ENCODE peak calls at places on chromosomes 16 and 17, in six cellular contexts. One of them, this sample, is unnamed.

GRCh38 chr16:21646091-21646490 is 6.3 kb downstream of the IGSF6 start:
- DNase-seq in H1: no peak
- DNase-seq in GM12892: no peak
- DNase-seq in HepG2: no peak
- DNase-seq in K562: no peak
- DNase-seq in GM12878: no peak
- DNase-seq in this sample: no peak

GRCh38 chr17:7404737-7405412 is 978 bp upstream of the TMEM256 start:
- DNase-seq in H1: peak; percentile 81
- DNase-seq in GM12892: peak; percentile 54
- DNase-seq in HepG2: no peak
- DNase-seq in K562: no peak
- DNase-seq in GM12878: no peak
- DNase-seq in this sample: no peak

GRCh38 chr16:87324411-87325275 is 7.5 kb upstream of the C16orf95 start:
- DNase-seq in H1: peak; percentile 83
- DNase-seq in GM12892: peak; percentile 80
- DNase-seq in HepG2: peak; percentile 46
- DNase-seq in K562: peak; percentile 48
- DNase-seq in GM12878: no peak
- DNase-seq in this sample: peak; percentile 84

GRCh38 chr16:48164907-48165715 is 9.3 kb upstream of the ABCC12 start:
- DNase-seq in H1: peak; percentile 89
- DNase-seq in GM12892: peak; percentile 62
- DNase-seq in HepG2: peak; percentile 82
- DNase-seq in K562: peak; percentile 84
- DNase-seq in GM12878: no peak
- DNase-seq in this sample: peak; percentile 64

GRCh38 chr17:56173958-56174357 is 20.7 kb downstream of the ANKFN1 start:
- DNase-seq in H1: no peak
- DNase-seq in GM12892: no peak
- DNase-seq in HepG2: no peak
- DNase-seq in K562: no peak
- DNase-seq in GM12878: no peak
- DNase-seq in this sample: no peak

GRCh38 chr16:35180970-35181369 is 1721.6 kb downstream of the TP53TG3F start:
- DNase-seq in H1: no peak
- DNase-seq in GM12892: no peak
- DNase-seq in HepG2: no peak
- DNase-seq in K562: no peak
- DNase-seq in GM12878: no peak
- DNase-seq in this sample: no peak

GRCh38 chr16:88301431-88301830 is 81.3 kb upstream of the ZNF469 start:
- DNase-seq in H1: no peak
- DNase-seq in GM12892: no peak
- DNase-seq in HepG2: no peak
- DNase-seq in K562: no peak
- DNase-seq in GM12878: no peak
- DNase-seq in this sample: no peak

GRCh38 chr17:28949185-28950016 is 1.9 kb downstream of the PHF12 start:
- DNase-seq in H1: peak; percentile 83
- DNase-seq in GM12892: no peak
- DNase-seq in HepG2: no peak
- DNase-seq in K562: peak; percentile 51
- DNase-seq in GM12878: no peak
- DNase-seq in this sample: no peak

GRCh38 chr16:56384074-56384721 is 41.1 kb downstream of the AMFR start:
- DNase-seq in H1: no peak
- DNase-seq in GM12892: no peak
- DNase-seq in HepG2: no peak
- DNase-seq in K562: no peak
- DNase-seq in GM12878: no peak
- DNase-seq in this sample: no peak

GRCh38 chr17:39674702-39675389 is 6.6 kb downstream of the PNMT start:
- DNase-seq in H1: no peak
- DNase-seq in GM12892: no peak
- DNase-seq in HepG2: peak; percentile 81
- DNase-seq in K562: peak; percentile 71
- DNase-seq in GM12878: no peak
- DNase-seq in this sample: no peak

GRCh38 chr17:72467841-72468653 is 347.2 kb downstream of the SOX9 start:
- DNase-seq in H1: no peak
- DNase-seq in GM12892: no peak
- DNase-seq in HepG2: no peak
- DNase-seq in K562: no peak
- DNase-seq in GM12878: no peak
- DNase-seq in this sample: no peak

GRCh38 chr16:51465026-51465425 is 314.0 kb upstream of the SALL1 start:
- DNase-seq in H1: no peak
- DNase-seq in GM12892: no peak
- DNase-seq in HepG2: no peak
- DNase-seq in K562: no peak
- DNase-seq in GM12878: no peak
- DNase-seq in this sample: no peak

GRCh38 chr17:79365836-79366831 is 244.7 kb downstream of the RBFOX3 start:
- DNase-seq in H1: no peak
- DNase-seq in GM12892: no peak
- DNase-seq in HepG2: no peak
- DNase-seq in K562: no peak
- DNase-seq in GM12878: no peak
- DNase-seq in this sample: no peak

GRCh38 chr17:4199818-4200402 is 56.9 kb downstream of the CYB5D2 start:
- DNase-seq in H1: no peak
- DNase-seq in GM12892: no peak
- DNase-seq in HepG2: peak; percentile 36
- DNase-seq in K562: peak; percentile 57
- DNase-seq in GM12878: no peak
- DNase-seq in this sample: no peak

GRCh38 chr16:51682905-51683304 is 531.8 kb upstream of the SALL1 start:
- DNase-seq in H1: no peak
- DNase-seq in GM12892: no peak
- DNase-seq in HepG2: no peak
- DNase-seq in K562: no peak
- DNase-seq in GM12878: no peak
- DNase-seq in this sample: no peak

GRCh38 chr16:67249178-67249759 is 490 bp downstream of the SLC9A5 start:
- DNase-seq in H1: peak; percentile 62
- DNase-seq in GM12892: no peak
- DNase-seq in HepG2: no peak
- DNase-seq in K562: peak; percentile 45
- DNase-seq in GM12878: no peak
- DNase-seq in this sample: no peak

GRCh38 chr16:87057291-87057881 is 259.8 kb downstream of the C16orf95 start:
- DNase-seq in H1: no peak
- DNase-seq in GM12892: no peak
- DNase-seq in HepG2: no peak
- DNase-seq in K562: no peak
- DNase-seq in GM12878: no peak
- DNase-seq in this sample: no peak

GRCh38 chr17:74856113-74856512 is 3.6 kb downstream of the GRIN2C start:
- DNase-seq in H1: no peak
- DNase-seq in GM12892: no peak
- DNase-seq in HepG2: no peak
- DNase-seq in K562: no peak
- DNase-seq in GM12878: no peak
- DNase-seq in this sample: no peak

GRCh38 chr16:9946022-9946720 is 236.1 kb downstream of the GRIN2A start:
- DNase-seq in H1: no peak
- DNase-seq in GM12892: no peak
- DNase-seq in HepG2: no peak
- DNase-seq in K562: no peak
- DNase-seq in GM12878: no peak
- DNase-seq in this sample: no peak

GRCh38 chr17:1034652-1035210 is 37.8 kb downstream of the TIMM22 start:
- DNase-seq in H1: no peak
- DNase-seq in GM12892: no peak
- DNase-seq in HepG2: no peak
- DNase-seq in K562: no peak
- DNase-seq in GM12878: no peak
- DNase-seq in this sample: no peak

GRCh38 chr16:1333149-1333812 is at the start of gene BAIAP3:
- DNase-seq in H1: peak; percentile 80
- DNase-seq in GM12892: peak; percentile 64
- DNase-seq in HepG2: no peak
- DNase-seq in K562: peak; percentile 74
- DNase-seq in GM12878: no peak
- DNase-seq in this sample: peak; percentile 69

DNA sequence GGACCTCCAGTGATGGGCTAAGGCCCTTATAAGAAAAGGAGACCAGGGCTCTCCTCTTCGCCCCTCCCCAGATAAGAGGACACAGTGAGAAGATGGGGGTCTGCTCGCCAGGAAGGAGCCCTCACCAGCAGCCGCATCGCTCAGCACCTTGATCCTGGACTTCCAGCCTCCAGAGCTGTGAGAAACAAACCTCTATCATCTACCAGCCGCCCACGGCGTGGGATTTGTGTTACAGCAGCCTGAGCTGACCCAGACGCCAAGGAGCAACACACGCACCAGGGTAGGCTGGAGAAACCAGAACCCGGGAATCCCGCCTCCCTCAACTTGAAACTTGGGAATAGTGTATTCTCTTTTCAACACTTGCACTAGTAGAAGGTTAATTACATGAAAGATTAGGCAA is 4.2 kb upstream of the ZG16B start:
- DNase-seq in H1: no peak
- DNase-seq in GM12892: no peak
- DNase-seq in HepG2: no peak
- DNase-seq in K562: no peak
- DNase-seq in GM12878: no peak
- DNase-seq in this sample: no peak
- TF ChIP-seq TAF1 in H1: no peak
- TF ChIP-seq TAF1 in GM12892: no peak
- TF ChIP-seq TAF1 in HepG2: no peak
- TF ChIP-seq TAF1 in K562: no peak
- TF ChIP-seq TAF1 in GM12878: no peak
- TF ChIP-seq TAF1 in this sample: no peak

DNA sequence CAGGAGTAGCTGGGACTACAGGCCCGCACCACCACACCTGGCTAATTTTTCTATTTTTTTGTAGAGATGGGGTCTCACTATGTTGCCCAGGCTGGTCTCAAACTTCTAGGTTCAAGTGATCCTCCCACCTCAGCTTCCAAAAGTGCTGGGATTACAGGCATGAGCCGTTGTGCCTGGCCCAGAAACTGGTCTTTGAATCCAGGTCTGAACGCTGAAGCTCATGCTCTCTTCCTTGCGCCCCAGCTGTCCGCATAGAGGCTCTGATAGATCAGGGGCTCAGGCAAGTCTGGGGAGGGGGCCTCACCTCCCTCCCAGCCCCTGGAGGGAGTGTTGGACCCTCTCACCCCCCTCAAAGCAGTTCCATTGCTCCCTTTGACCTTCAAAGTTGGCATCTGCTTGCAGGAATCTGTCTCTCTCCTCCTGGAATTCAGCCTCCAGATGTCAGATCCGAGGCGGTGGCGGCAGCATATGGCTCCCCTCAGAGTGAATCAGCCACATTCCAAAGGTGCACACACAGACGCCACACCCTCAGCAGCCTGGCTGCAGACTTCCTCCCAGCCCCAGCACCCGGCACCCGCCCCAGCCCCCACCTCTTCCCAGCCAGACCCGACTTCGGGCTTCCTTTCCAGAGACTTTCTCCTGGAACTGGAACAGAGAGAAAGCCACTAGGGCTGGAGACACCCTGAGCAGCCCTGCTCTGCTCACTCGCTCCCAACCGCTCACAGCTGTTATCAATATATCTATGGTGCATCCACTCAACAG is 16.9 kb upstream of the GLIS2 start:
- DNase-seq in H1: peak; percentile 66
- DNase-seq in GM12892: no peak
- DNase-seq in HepG2: no peak
- DNase-seq in K562: peak; percentile 71
- DNase-seq in GM12878: no peak
- DNase-seq in this sample: no peak
- TF ChIP-seq POLR2A in H1: no peak
- TF ChIP-seq POLR2A in GM12892: no peak
- TF ChIP-seq POLR2A in HepG2: no peak
- TF ChIP-seq POLR2A in K562: no peak
- TF ChIP-seq POLR2A in GM12878: no peak
- TF ChIP-seq POLR2A in this sample: no peak

GRCh38 chr17:59327136-59327878 is 4.1 kb upstream of the YPEL2 start:
- DNase-seq in H1: no peak
- DNase-seq in GM12892: no peak
- DNase-seq in HepG2: no peak
- DNase-seq in K562: no peak
- DNase-seq in GM12878: no peak
- DNase-seq in this sample: no peak
- TF ChIP-seq TAF1 in H1: no peak
- TF ChIP-seq TAF1 in GM12892: no peak
- TF ChIP-seq TAF1 in HepG2: no peak
- TF ChIP-seq TAF1 in K562: no peak
- TF ChIP-seq TAF1 in GM12878: no peak
- TF ChIP-seq TAF1 in this sample: no peak

GRCh38 chr17:45128989-45129388 is 3.3 kb downstream of the PLCD3 start:
- DNase-seq in H1: no peak
- DNase-seq in GM12892: no peak
- DNase-seq in HepG2: no peak
- DNase-seq in K562: no peak
- DNase-seq in GM12878: no peak
- DNase-seq in this sample: no peak

GRCh38 chr17:45129426-45129939 is 2.8 kb downstream of the PLCD3 start:
- DNase-seq in H1: no peak
- DNase-seq in GM12892: no peak
- DNase-seq in HepG2: peak; percentile 89
- DNase-seq in K562: no peak
- DNase-seq in GM12878: no peak
- DNase-seq in this sample: no peak

GRCh38 chr17:45130640-45131293 is 1.5 kb downstream of the PLCD3 start:
- DNase-seq in H1: no peak
- DNase-seq in GM12892: no peak
- DNase-seq in HepG2: no peak
- DNase-seq in K562: no peak
- DNase-seq in GM12878: no peak
- DNase-seq in this sample: no peak

GRCh38 chr17:45131294-45131615 is 1.1 kb downstream of the PLCD3 start:
- DNase-seq in H1: no peak
- DNase-seq in GM12892: no peak
- DNase-seq in HepG2: no peak
- DNase-seq in K562: no peak
- DNase-seq in GM12878: no peak
- DNase-seq in this sample: no peak

DNA sequence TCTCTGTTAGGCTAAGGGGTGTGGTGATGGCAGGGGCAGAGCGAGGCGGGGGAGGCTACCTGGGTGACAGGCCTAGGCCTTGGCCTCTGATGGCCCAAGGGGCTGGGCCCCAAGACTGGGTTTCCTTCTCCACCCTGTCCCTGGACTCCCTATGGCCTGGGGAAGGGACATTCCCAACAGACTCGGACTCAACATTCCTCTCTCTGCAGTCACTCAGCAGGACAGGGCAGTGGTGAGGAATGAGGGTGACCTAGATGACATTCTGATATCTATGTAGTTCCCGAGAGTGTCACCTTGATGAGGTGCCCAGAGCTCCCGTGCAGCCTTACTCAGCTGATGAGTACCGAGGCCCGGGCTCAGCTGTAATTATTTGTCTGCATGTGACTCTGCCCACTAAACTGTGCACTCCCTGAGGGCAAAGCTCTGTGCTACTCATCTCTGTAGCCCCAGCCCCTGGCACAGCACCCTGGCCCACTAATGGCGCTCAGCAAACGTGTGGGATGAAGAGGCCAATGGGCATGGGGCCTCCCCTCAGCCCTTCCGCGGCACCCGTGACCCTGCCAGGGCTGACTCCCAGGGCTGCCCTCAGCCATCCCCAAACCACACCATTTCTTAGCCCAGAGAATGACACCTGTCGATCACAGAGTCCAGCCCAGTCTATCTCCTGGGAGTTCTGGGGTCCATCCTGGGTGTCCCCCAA is 2.2 kb downstream of the PLCD3 start:
- DNase-seq in H1: peak; percentile 46
- DNase-seq in GM12892: no peak
- DNase-seq in HepG2: peak; percentile 71
- DNase-seq in K562: no peak
- DNase-seq in GM12878: no peak
- DNase-seq in this sample: no peak
- TF ChIP-seq POLR2A in H1: no peak
- TF ChIP-seq POLR2A in GM12892: no peak
- TF ChIP-seq POLR2A in HepG2: no peak
- TF ChIP-seq POLR2A in K562: no peak
- TF ChIP-seq POLR2A in GM12878: no peak
- TF ChIP-seq POLR2A in this sample: no peak

This sample was measured in GM12891.